ENCODE peak calls at places on chromosome 5, in nine cellular contexts. U, Z, E, R, X, S, T, K and Y are unnamed samples.

GRCh38 chr5:19047277-19047676 is 940.7 kb downstream of the CDH18 start:
- DNase-seq in K (no peak), S (no peak), Z (no peak), X (no peak), U (no peak), T (no peak), E (no peak), R (no peak), Y (no peak)

GRCh38 chr5:149781612-149782011 is 51.5 kb downstream of the PPARGC1B start:
- DNase-seq in E (no peak), U (no peak), R (peak), K (no peak), T (no peak), X (no peak), S (no peak), Z (no peak), Y (no peak)

GRCh38 chr5:78903936-78904335 is 81.2 kb downstream of the ARSB start:
- DNase-seq in Z (peak), T (no peak), X (no peak), K (no peak), R (no peak), U (no peak), S (no peak), E (no peak), Y (peak)

GRCh38 chr5:4949108-4949507 is 191.0 kb upstream of the ADAMTS16 start:
- DNase-seq in S (no peak), R (no peak), E (no peak), T (no peak), X (no peak), Z (no peak), U (no peak), K (no peak), Y (no peak)

GRCh38 chr5:107169871-107170270 is 500.9 kb downstream of the EFNA5 start:
- DNase-seq in E (no peak), Z (peak), K (no peak), S (no peak), R (no peak), T (no peak), U (no peak), X (no peak), Y (no peak)

GRCh38 chr5:126777257-126777973 is 479 bp downstream of the LMNB1 start:
- DNase-seq in K (peak), S (peak), X (peak), R (peak), Z (peak), U (peak), E (peak), T (peak), Y (no peak)

GRCh38 chr5:143401846-143402463 is 1.5 kb downstream of the NR3C1 start:
- DNase-seq in U (no peak), Z (no peak), X (peak), R (no peak), E (no peak), S (no peak), T (no peak), K (no peak), Y (no peak)

GRCh38 chr5:179310439-179311090 is 34.7 kb downstream of the ADAMTS2 start:
- DNase-seq in K (no peak), Z (no peak), X (no peak), R (no peak), U (peak), S (no peak), T (no peak), E (no peak), Y (no peak)

GRCh38 chr5:42309865-42310264 is 113.4 kb upstream of the GHR start:
- DNase-seq in U (no peak), Z (no peak), R (no peak), S (no peak), K (no peak), X (no peak), E (no peak), T (no peak), Y (no peak)

GRCh38 chr5:125467222-125467621 is 720.8 kb upstream of the ZNF608 start:
- DNase-seq in X (no peak), K (no peak), R (no peak), E (no peak), S (no peak), Z (no peak), T (no peak), U (no peak), Y (no peak)

GRCh38 chr5:80408976-80409926 is 1.4 kb downstream of the ZFYVE16 start:
- DNase-seq in S (no peak), E (no peak), R (no peak), T (no peak), K (peak), U (no peak), X (peak), Z (peak), Y (no peak)

GRCh38 chr5:103356344-103357091 is 98.0 kb downstream of the MACIR start:
- DNase-seq in T (no peak), K (no peak), S (no peak), R (no peak), X (no peak), E (no peak), Z (no peak), U (no peak), Y (no peak)

GRCh38 chr5:102536323-102536928 is 37.6 kb upstream of the SLCO6A1 start:
- DNase-seq in Z (peak), U (no peak), R (no peak), X (no peak), K (peak), S (no peak), E (no peak), T (no peak), Y (no peak)

GRCh38 chr5:139654875-139655491 is 6.8 kb downstream of the CXXC5 start:
- DNase-seq in X (no peak), R (no peak), K (no peak), S (no peak), U (no peak), E (no peak), Z (no peak), T (no peak), Y (no peak)

GRCh38 chr5:14816999-14817761 is 54.4 kb downstream of the ANKH start:
- DNase-seq in Z (peak), E (no peak), S (no peak), U (no peak), R (no peak), K (peak), T (no peak), X (peak), Y (peak)

GRCh38 chr5:54018438-54018837 is 291.9 kb downstream of the ARL15 start:
- DNase-seq in X (no peak), R (no peak), U (no peak), K (no peak), E (no peak), S (no peak), Z (no peak), T (no peak), Y (no peak)

GRCh38 chr5:74233571-74233970 is 407.0 kb downstream of the ENC1 start:
- DNase-seq in X (no peak), U (no peak), S (no peak), Z (peak), T (no peak), R (no peak), K (no peak), E (no peak), Y (no peak)